ENCODE peak calls at places on chromosomes 12 and 14, in ten cellular contexts. One of them, this sample, is unnamed.

GRCh38 chr14:39264558-39264957 is 30.8 kb downstream of the MIA2 start:
- DNase-seq in endothelial cell of umbilical vein: no peak
- DNase-seq in AG09319: no peak
- DNase-seq in GM12865: no peak
- DNase-seq in CD8-positive, alpha-beta T cell: no peak
- DNase-seq in mucosa of descending colon: no peak
- DNase-seq in HepG2: no peak
- DNase-seq in adrenal gland: no peak
- DNase-seq in PC-9: no peak
- DNase-seq in psoas muscle: no peak
- DNase-seq in this sample: no peak

GRCh38 chr12:75505706-75506312 is 5.6 kb downstream of the KRR1 start:
- DNase-seq in endothelial cell of umbilical vein: peak; percentile 60
- DNase-seq in adrenal gland: no peak
- DNase-seq in GM12865: peak; percentile 38
- DNase-seq in mucosa of descending colon: no peak
- DNase-seq in PC-9: no peak
- DNase-seq in HepG2: peak; percentile 9
- DNase-seq in CD8-positive, alpha-beta T cell: no peak
- DNase-seq in psoas muscle: no peak
- DNase-seq in AG09319: no peak
- DNase-seq in this sample: peak; percentile 52

GRCh38 chr14:87966816-87967215 is 26.2 kb downstream of the GALC start:
- DNase-seq in AG09319: no peak
- DNase-seq in mucosa of descending colon: no peak
- DNase-seq in HepG2: no peak
- DNase-seq in adrenal gland: no peak
- DNase-seq in psoas muscle: no peak
- DNase-seq in GM12865: no peak
- DNase-seq in CD8-positive, alpha-beta T cell: no peak
- DNase-seq in endothelial cell of umbilical vein: no peak
- DNase-seq in PC-9: no peak
- DNase-seq in this sample: no peak

GRCh38 chr12:11839093-11839641 is 189.7 kb downstream of the ETV6 start:
- DNase-seq in CD8-positive, alpha-beta T cell: no peak
- DNase-seq in endothelial cell of umbilical vein: peak; percentile 93
- DNase-seq in PC-9: no peak
- DNase-seq in mucosa of descending colon: no peak
- DNase-seq in adrenal gland: peak; percentile 62
- DNase-seq in psoas muscle: no peak
- DNase-seq in AG09319: no peak
- DNase-seq in HepG2: no peak
- DNase-seq in GM12865: no peak
- DNase-seq in this sample: no peak

GRCh38 chr12:47910486-47910885 is 5.7 kb upstream of the VDR start:
- DNase-seq in PC-9: no peak
- DNase-seq in GM12865: no peak
- DNase-seq in AG09319: no peak
- DNase-seq in HepG2: no peak
- DNase-seq in mucosa of descending colon: no peak
- DNase-seq in endothelial cell of umbilical vein: no peak
- DNase-seq in psoas muscle: no peak
- DNase-seq in CD8-positive, alpha-beta T cell: no peak
- DNase-seq in adrenal gland: no peak
- DNase-seq in this sample: no peak

GRCh38 chr12:31749024-31749704 is 20.3 kb upstream of the AMN1 start:
- DNase-seq in GM12865: peak; percentile 98
- DNase-seq in psoas muscle: no peak
- DNase-seq in endothelial cell of umbilical vein: peak; percentile 98
- DNase-seq in AG09319: peak; percentile 84
- DNase-seq in mucosa of descending colon: no peak
- DNase-seq in CD8-positive, alpha-beta T cell: peak; percentile 65
- DNase-seq in PC-9: peak; percentile 98
- DNase-seq in HepG2: peak; percentile 99
- DNase-seq in adrenal gland: peak; percentile 80
- DNase-seq in this sample: peak; percentile 100

GRCh38 chr12:109178532-109178931 is 62.1 kb downstream of the ACACB start:
- DNase-seq in endothelial cell of umbilical vein: no peak
- DNase-seq in GM12865: no peak
- DNase-seq in AG09319: no peak
- DNase-seq in PC-9: no peak
- DNase-seq in CD8-positive, alpha-beta T cell: no peak
- DNase-seq in HepG2: no peak
- DNase-seq in psoas muscle: no peak
- DNase-seq in mucosa of descending colon: no peak
- DNase-seq in adrenal gland: peak; percentile 33
- DNase-seq in this sample: no peak

GRCh38 chr14:69464379-69464778 is 20.1 kb upstream of the PLEKHD1 start:
- DNase-seq in CD8-positive, alpha-beta T cell: no peak
- DNase-seq in PC-9: no peak
- DNase-seq in endothelial cell of umbilical vein: no peak
- DNase-seq in HepG2: no peak
- DNase-seq in psoas muscle: no peak
- DNase-seq in adrenal gland: no peak
- DNase-seq in AG09319: no peak
- DNase-seq in mucosa of descending colon: no peak
- DNase-seq in GM12865: no peak
- DNase-seq in this sample: no peak

GRCh38 chr14:90383731-90384542 is 12.9 kb upstream of the CALM1 start:
- DNase-seq in endothelial cell of umbilical vein: peak; percentile 72
- DNase-seq in mucosa of descending colon: peak; percentile 74
- DNase-seq in adrenal gland: peak; percentile 87
- DNase-seq in GM12865: peak; percentile 84
- DNase-seq in AG09319: no peak
- DNase-seq in psoas muscle: peak; percentile 81
- DNase-seq in HepG2: peak; percentile 13
- DNase-seq in PC-9: no peak
- DNase-seq in CD8-positive, alpha-beta T cell: peak; percentile 72
- DNase-seq in this sample: no peak

GRCh38 chr12:108457006-108457733 is 57.9 kb upstream of the FICD start:
- DNase-seq in AG09319: peak; percentile 34
- DNase-seq in endothelial cell of umbilical vein: peak; percentile 51
- DNase-seq in HepG2: peak; percentile 69
- DNase-seq in PC-9: no peak
- DNase-seq in CD8-positive, alpha-beta T cell: no peak
- DNase-seq in GM12865: peak; percentile 71
- DNase-seq in mucosa of descending colon: no peak
- DNase-seq in adrenal gland: peak; percentile 61
- DNase-seq in psoas muscle: no peak
- DNase-seq in this sample: peak; percentile 68

GRCh38 chr14:56474419-56475022 is 105.1 kb upstream of the TMEM260 start:
- DNase-seq in HepG2: peak; percentile 16
- DNase-seq in CD8-positive, alpha-beta T cell: no peak
- DNase-seq in GM12865: peak; percentile 35
- DNase-seq in endothelial cell of umbilical vein: peak; percentile 54
- DNase-seq in adrenal gland: no peak
- DNase-seq in mucosa of descending colon: no peak
- DNase-seq in AG09319: peak; percentile 4
- DNase-seq in psoas muscle: no peak
- DNase-seq in PC-9: peak; percentile 37
- DNase-seq in this sample: peak; percentile 19

GRCh38 chr14:24852312-24853060 is 197.5 kb downstream of the STXBP6 start:
- DNase-seq in mucosa of descending colon: peak; percentile 40
- DNase-seq in HepG2: no peak
- DNase-seq in PC-9: no peak
- DNase-seq in AG09319: no peak
- DNase-seq in GM12865: no peak
- DNase-seq in psoas muscle: no peak
- DNase-seq in endothelial cell of umbilical vein: no peak
- DNase-seq in adrenal gland: no peak
- DNase-seq in CD8-positive, alpha-beta T cell: no peak
- DNase-seq in this sample: no peak
- TF ChIP-seq CTCF in mucosa of descending colon: no peak
- TF ChIP-seq CTCF in HepG2: no peak
- TF ChIP-seq CTCF in PC-9: no peak
- TF ChIP-seq CTCF in AG09319: no peak
- TF ChIP-seq CTCF in GM12865: no peak
- TF ChIP-seq CTCF in psoas muscle: no peak
- TF ChIP-seq CTCF in endothelial cell of umbilical vein: no peak
- TF ChIP-seq CTCF in adrenal gland: no peak
- TF ChIP-seq CTCF in CD8-positive, alpha-beta T cell: no peak
- TF ChIP-seq CTCF in this sample: no peak

GRCh38 chr14:25753130-25753529 is 703.2 kb upstream of the STXBP6 start:
- DNase-seq in mucosa of descending colon: no peak
- DNase-seq in adrenal gland: no peak
- DNase-seq in GM12865: no peak
- DNase-seq in CD8-positive, alpha-beta T cell: no peak
- DNase-seq in HepG2: no peak
- DNase-seq in psoas muscle: no peak
- DNase-seq in PC-9: no peak
- DNase-seq in endothelial cell of umbilical vein: no peak
- DNase-seq in AG09319: no peak
- DNase-seq in this sample: no peak

GRCh38 chr14:25759251-25759650 is 709.3 kb upstream of the STXBP6 start:
- DNase-seq in AG09319: no peak
- DNase-seq in HepG2: no peak
- DNase-seq in GM12865: no peak
- DNase-seq in PC-9: no peak
- DNase-seq in psoas muscle: no peak
- DNase-seq in mucosa of descending colon: no peak
- DNase-seq in endothelial cell of umbilical vein: no peak
- DNase-seq in CD8-positive, alpha-beta T cell: no peak
- DNase-seq in adrenal gland: no peak
- DNase-seq in this sample: no peak

GRCh38 chr14:25757364-25757763 is 707.4 kb upstream of the STXBP6 start:
- DNase-seq in psoas muscle: no peak
- DNase-seq in HepG2: no peak
- DNase-seq in adrenal gland: no peak
- DNase-seq in PC-9: no peak
- DNase-seq in GM12865: no peak
- DNase-seq in endothelial cell of umbilical vein: no peak
- DNase-seq in CD8-positive, alpha-beta T cell: no peak
- DNase-seq in mucosa of descending colon: no peak
- DNase-seq in AG09319: no peak
- DNase-seq in this sample: no peak

GRCh38 chr14:25756880-25757279 is 706.9 kb upstream of the STXBP6 start:
- DNase-seq in GM12865: no peak
- DNase-seq in AG09319: no peak
- DNase-seq in CD8-positive, alpha-beta T cell: no peak
- DNase-seq in endothelial cell of umbilical vein: no peak
- DNase-seq in HepG2: no peak
- DNase-seq in adrenal gland: no peak
- DNase-seq in PC-9: no peak
- DNase-seq in mucosa of descending colon: no peak
- DNase-seq in psoas muscle: no peak
- DNase-seq in this sample: no peak
- TF ChIP-seq CTCF in GM12865: no peak
- TF ChIP-seq CTCF in AG09319: no peak
- TF ChIP-seq CTCF in CD8-positive, alpha-beta T cell: no peak
- TF ChIP-seq CTCF in endothelial cell of umbilical vein: no peak
- TF ChIP-seq CTCF in HepG2: no peak
- TF ChIP-seq CTCF in adrenal gland: no peak
- TF ChIP-seq CTCF in PC-9: no peak
- TF ChIP-seq CTCF in mucosa of descending colon: no peak
- TF ChIP-seq CTCF in psoas muscle: no peak
- TF ChIP-seq CTCF in this sample: no peak

DNA sequence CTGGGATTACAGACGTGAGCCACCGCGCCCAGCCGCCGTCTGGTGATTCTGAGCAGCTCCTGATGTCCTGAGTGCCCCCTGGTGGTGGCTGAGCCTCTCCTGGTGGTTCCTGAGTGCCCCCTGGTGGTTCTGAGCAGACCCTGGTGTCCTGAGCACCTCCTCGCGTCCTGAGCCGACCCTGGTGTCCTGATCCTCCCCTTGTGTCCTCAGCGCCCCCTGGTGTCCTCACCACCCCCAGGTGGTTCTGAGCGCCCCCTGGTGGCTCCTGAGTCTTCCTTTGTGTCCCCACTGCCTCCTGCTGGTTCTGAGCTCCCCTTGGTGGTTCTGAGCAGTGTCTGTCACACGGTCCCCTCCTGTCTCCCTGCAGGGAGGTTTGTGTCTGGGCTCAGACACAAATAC is 1304.9 kb downstream of the TMEM121 start:
- DNase-seq in GM12865: peak; percentile 99
- DNase-seq in endothelial cell of umbilical vein: no peak
- DNase-seq in AG09319: no peak
- DNase-seq in adrenal gland: no peak
- DNase-seq in PC-9: no peak
- DNase-seq in CD8-positive, alpha-beta T cell: peak; percentile 35
- DNase-seq in psoas muscle: no peak
- DNase-seq in HepG2: peak; percentile 20
- DNase-seq in mucosa of descending colon: peak; percentile 71
- DNase-seq in this sample: peak; percentile 75
- TF ChIP-seq CTCF in GM12865: peak; percentile 100
- TF ChIP-seq CTCF in endothelial cell of umbilical vein: no peak
- TF ChIP-seq CTCF in AG09319: no peak
- TF ChIP-seq CTCF in adrenal gland: peak; percentile 12
- TF ChIP-seq CTCF in PC-9: peak; percentile 43
- TF ChIP-seq CTCF in CD8-positive, alpha-beta T cell: peak; percentile 58
- TF ChIP-seq CTCF in psoas muscle: no peak
- TF ChIP-seq CTCF in HepG2: peak; percentile 73
- TF ChIP-seq CTCF in mucosa of descending colon: no peak
- TF ChIP-seq CTCF in this sample: no peak

GRCh38 chr12:16685107-16685506 is 79.1 kb upstream of the LMO3 start:
- DNase-seq in PC-9: no peak
- DNase-seq in psoas muscle: no peak
- DNase-seq in adrenal gland: no peak
- DNase-seq in HepG2: no peak
- DNase-seq in AG09319: no peak
- DNase-seq in mucosa of descending colon: no peak
- DNase-seq in GM12865: no peak
- DNase-seq in endothelial cell of umbilical vein: no peak
- DNase-seq in CD8-positive, alpha-beta T cell: no peak
- DNase-seq in this sample: no peak
- TF ChIP-seq CTCF in PC-9: peak; percentile 60
- TF ChIP-seq CTCF in psoas muscle: no peak
- TF ChIP-seq CTCF in adrenal gland: peak; percentile 5
- TF ChIP-seq CTCF in HepG2: no peak
- TF ChIP-seq CTCF in AG09319: peak; percentile 35
- TF ChIP-seq CTCF in mucosa of descending colon: no peak
- TF ChIP-seq CTCF in GM12865: peak; percentile 20
- TF ChIP-seq CTCF in endothelial cell of umbilical vein: no peak
- TF ChIP-seq CTCF in CD8-positive, alpha-beta T cell: no peak
- TF ChIP-seq CTCF in this sample: no peak

GRCh38 chr12:104201238-104202001 is 14.2 kb upstream of the TXNRD1 start:
- DNase-seq in endothelial cell of umbilical vein: peak; percentile 74
- DNase-seq in HepG2: peak; percentile 55
- DNase-seq in psoas muscle: no peak
- DNase-seq in PC-9: peak; percentile 49
- DNase-seq in GM12865: peak; percentile 72
- DNase-seq in mucosa of descending colon: no peak
- DNase-seq in adrenal gland: peak; percentile 69
- DNase-seq in CD8-positive, alpha-beta T cell: peak; percentile 44
- DNase-seq in AG09319: peak; percentile 19
- DNase-seq in this sample: peak; percentile 65
- TF ChIP-seq CTCF in endothelial cell of umbilical vein: peak; percentile 83
- TF ChIP-seq CTCF in HepG2: peak; percentile 90
- TF ChIP-seq CTCF in psoas muscle: peak; percentile 78
- TF ChIP-seq CTCF in PC-9: peak; percentile 92
- TF ChIP-seq CTCF in GM12865: peak; percentile 83
- TF ChIP-seq CTCF in mucosa of descending colon: peak; percentile 57
- TF ChIP-seq CTCF in adrenal gland: peak; percentile 37
- TF ChIP-seq CTCF in CD8-positive, alpha-beta T cell: peak; percentile 87
- TF ChIP-seq CTCF in AG09319: peak; percentile 91
- TF ChIP-seq CTCF in this sample: peak; percentile 87

DNA sequence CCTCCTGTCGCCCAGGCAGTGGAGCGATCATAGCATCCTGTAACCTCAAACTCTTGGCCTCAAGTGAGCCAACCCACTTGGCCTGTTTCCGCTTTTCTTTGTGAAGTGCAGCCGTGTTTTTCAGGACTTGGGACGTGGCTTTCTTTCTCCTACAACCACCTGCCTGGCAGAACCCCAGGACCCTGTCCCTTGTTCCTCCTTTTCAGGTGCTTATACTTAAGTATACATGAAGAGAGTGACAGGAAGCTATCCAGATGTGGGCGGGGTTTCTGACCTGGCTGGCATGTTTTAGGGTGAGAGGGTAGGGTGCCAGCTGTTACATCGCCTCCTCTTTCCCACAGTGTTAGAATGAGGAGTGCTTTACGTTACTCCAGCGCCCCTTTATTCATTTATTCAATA is 684 bp downstream of the ZNF140 start:
- DNase-seq in mucosa of descending colon: no peak
- DNase-seq in HepG2: no peak
- DNase-seq in AG09319: no peak
- DNase-seq in psoas muscle: no peak
- DNase-seq in adrenal gland: peak; percentile 58
- DNase-seq in CD8-positive, alpha-beta T cell: no peak
- DNase-seq in GM12865: peak; percentile 19
- DNase-seq in PC-9: no peak
- DNase-seq in endothelial cell of umbilical vein: no peak
- DNase-seq in this sample: no peak
- TF ChIP-seq CTCF in mucosa of descending colon: no peak
- TF ChIP-seq CTCF in HepG2: no peak
- TF ChIP-seq CTCF in AG09319: no peak
- TF ChIP-seq CTCF in psoas muscle: no peak
- TF ChIP-seq CTCF in adrenal gland: no peak
- TF ChIP-seq CTCF in CD8-positive, alpha-beta T cell: no peak
- TF ChIP-seq CTCF in GM12865: no peak
- TF ChIP-seq CTCF in PC-9: no peak
- TF ChIP-seq CTCF in endothelial cell of umbilical vein: no peak
- TF ChIP-seq CTCF in this sample: no peak